ENCODE peak calls at places on chromosome 1, in seven cellular contexts. R is left lung, A is gastrocnemius medialis, S is PC-3, U is left ventricle myocardium inferior, W is stomach, X is MG63. F is an unnamed sample. For H3K36me3, the result is how much of the 10 kb centered on the place peaks cover.

GRCh38 chr1:231806623-231807470 is 180.3 kb downstream of the DISC1 start:
- DNase-seq in A (peak), R (peak), U (peak), X (peak), W (peak), S (peak), F (peak)

GRCh38 chr1:219907772-219908070 is 20.6 kb downstream of the SLC30A10 start:
- DNase-seq in S (no peak), X (no peak), W (no peak), A (no peak), U (no peak), R (no peak), F (no peak)

GRCh38 chr1:109427171-109427467 is 871 bp upstream of the PSMA5 start:
- DNase-seq in W (no peak), R (no peak), A (no peak), U (no peak), S (no peak), X (no peak), F (peak)

GRCh38 chr1:36595921-36596320 is 113.2 kb upstream of the CSF3R start:
- DNase-seq in A (no peak), U (no peak), S (no peak), R (no peak), W (no peak), X (no peak), F (no peak)

GRCh38 chr1:111097356-111098099 is 42.4 kb downstream of the DRAM2 start:
- DNase-seq in U (no peak), S (no peak), A (no peak), W (no peak), X (no peak), R (no peak), F (no peak)

GRCh38 chr1:3641816-3642215 is 8.1 kb downstream of the WRAP73 start:
- DNase-seq in X (no peak), W (no peak), R (no peak), A (no peak), S (no peak), U (no peak), F (no peak)

GRCh38 chr1:3003039-3003940 is 18.0 kb upstream of the ACTRT2 start:
- DNase-seq in X (no peak), R (peak), W (no peak), A (no peak), S (no peak), U (no peak), F (no peak)

GRCh38 chr1:65310078-65310587 is 790 bp downstream of the DNAJC6 start:
- DNase-seq in R (no peak), W (no peak), X (no peak), S (no peak), A (no peak), U (peak), F (no peak)

GRCh38 chr1:56411484-56412180 is 167.7 kb downstream of the PLPP3 start:
- DNase-seq in X (peak), W (no peak), U (peak), R (no peak), A (no peak), S (no peak), F (no peak)

GRCh38 chr1:17485280-17485679 is 45.8 kb upstream of the RCC2 start:
- DNase-seq in W (peak), R (no peak), A (no peak), X (no peak), S (peak), U (no peak), F (no peak)

GRCh38 chr1:205523891-205524793 is 19.7 kb downstream of the CDK18 start:
- DNase-seq in U (peak), S (peak), R (peak), X (peak), A (peak), W (peak), F (peak)

GRCh38 chr1:18647681-18648214 is 17.1 kb downstream of the PAX7 start:
- DNase-seq in S (no peak), A (no peak), U (no peak), X (no peak), W (no peak), R (no peak), F (no peak)

GRCh38 chr1:3645247-3645646 is 4.7 kb downstream of the WRAP73 start:
- DNase-seq in U (no peak), A (no peak), X (no peak), R (no peak), S (no peak), W (no peak), F (no peak)

GRCh38 chr1:217360510-217360909 is 270.4 kb downstream of the GPATCH2 start:
- DNase-seq in S (no peak), U (no peak), R (no peak), X (no peak), A (no peak), W (no peak), F (no peak)

GRCh38 chr1:54816130-54816529 is 15.0 kb upstream of the TTC22 start:
- DNase-seq in A (no peak), X (no peak), W (peak), S (no peak), R (peak), U (no peak), F (no peak)

DNA sequence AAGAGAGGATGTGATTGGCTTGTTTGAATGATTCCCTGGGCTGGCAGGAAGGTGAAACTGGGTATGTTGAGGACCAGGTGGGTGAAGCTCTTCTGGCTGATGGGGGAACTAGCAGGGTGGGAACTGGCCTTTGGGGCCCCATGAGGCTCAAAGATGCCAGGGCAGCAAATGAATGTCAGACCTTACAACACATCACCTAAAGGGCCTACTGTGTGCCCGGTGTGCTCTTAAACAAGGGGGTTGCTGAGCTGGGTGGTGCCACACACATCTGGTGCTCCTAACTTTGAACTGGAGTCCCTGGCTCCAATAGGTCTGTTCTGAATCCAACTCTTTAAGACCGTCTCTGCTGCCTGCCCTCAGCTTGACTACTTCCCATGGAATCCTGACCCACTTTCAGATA is 21.3 kb upstream of the HTR1D start:
- DNase-seq in A (no peak), S (no peak), U (no peak), R (no peak), X (no peak), W (no peak), F (no peak)
- H3K36me3 ChIP-seq in A (under half), S (under half), U (under half), R (under half), X (under half), W (under half), F (under half)

GRCh38 chr1:207798847-207799246 is 47.0 kb downstream of the CD46 start:
- DNase-seq in X (no peak), W (no peak), S (no peak), A (peak), U (no peak), R (no peak), F (no peak)
- H3K36me3 ChIP-seq in X (under half), W (half or more), S (under half), A (under half), U (under half), R (under half), F (under half)

DNA sequence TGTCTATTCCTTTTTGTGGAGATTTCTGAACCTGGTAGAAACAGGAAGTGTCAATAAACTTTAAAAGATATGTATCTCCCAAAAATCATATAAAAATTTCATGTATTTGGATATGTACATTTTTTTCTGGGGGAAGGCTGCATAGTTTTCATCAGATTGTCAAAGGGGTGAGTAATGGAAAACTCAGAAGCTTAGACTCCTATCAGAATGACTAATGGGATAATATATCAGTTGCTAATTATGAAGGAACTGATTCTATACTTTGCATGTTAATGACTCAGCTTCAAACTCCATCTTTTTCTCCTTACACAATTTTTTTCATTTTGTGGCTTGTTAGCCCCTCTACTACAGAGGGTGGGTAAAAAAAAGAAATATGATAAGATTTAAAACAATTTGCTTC is 55.9 kb downstream of the GON4L start:
- DNase-seq in U (no peak), W (no peak), X (no peak), R (no peak), S (peak), A (no peak), F (no peak)
- H3K36me3 ChIP-seq in U (half or more), W (half or more), X (half or more), R (under half), S (under half), A (under half), F (under half)

GRCh38 chr1:41533731-41534080 is 49.2 kb upstream of the EDN2 start:
- DNase-seq in W (no peak), S (no peak), X (no peak), R (peak), A (no peak), U (no peak), F (no peak)

GRCh38 chr1:41534181-41535076 is 49.9 kb upstream of the EDN2 start:
- DNase-seq in X (no peak), A (no peak), S (no peak), W (no peak), U (no peak), R (peak), F (no peak)

GRCh38 chr1:41536296-41536695 is 51.8 kb upstream of the EDN2 start:
- DNase-seq in R (no peak), A (peak), X (no peak), W (no peak), S (no peak), U (no peak), F (no peak)

GRCh38 chr1:41537257-41537656 is 52.8 kb upstream of the EDN2 start:
- DNase-seq in U (no peak), W (no peak), X (peak), A (no peak), R (no peak), S (no peak), F (no peak)

GRCh38 chr1:41535236-41535720 is 50.8 kb upstream of the EDN2 start:
- DNase-seq in R (no peak), A (no peak), U (no peak), S (no peak), X (no peak), W (no peak), F (no peak)
- H3K36me3 ChIP-seq in R (under half), A (under half), U (under half), S (under half), X (under half), W (under half), F (under half)

GRCh38 chr1:192607836-192608235 is 28.1 kb upstream of the RGS13 start:
- DNase-seq in S (no peak), W (no peak), R (no peak), X (no peak), U (no peak), A (no peak), F (no peak)
- H3K36me3 ChIP-seq in S (under half), W (under half), R (under half), X (under half), U (under half), A (under half), F (under half)

F was measured in small intestine.